ENCODE peak calls at places on chromosomes 5 and 9, in nine cellular contexts. L is cardiac muscle cell, H is mucosa of descending colon, P is heart left ventricle, G is retinal pigment epithelial cell, W is lower lobe of right lung, U is tibial nerve, Z is AG10803, S is dorsolateral prefrontal cortex. E is an unnamed sample.

GRCh38 chr9:84827248-84827786 is 157.8 kb downstream of the NTRK2 start:
- DNase-seq in P (no peak), H (no peak), S (no peak), Z (no peak), G (no peak), U (no peak), W (no peak), L (no peak), E (no peak)

GRCh38 chr5:2708132-2708531 is 43.3 kb downstream of the IRX2 start:
- DNase-seq in H (no peak), Z (no peak), U (no peak), L (no peak), P (no peak), S (no peak), G (no peak), W (no peak), E (no peak)

GRCh38 chr9:137294091-137294683 is 7.9 kb downstream of the NRARP start:
- DNase-seq in Z (no peak), S (no peak), G (no peak), L (no peak), W (no peak), H (peak), P (no peak), U (no peak), E (no peak)

GRCh38 chr9:133990366-133991210 is 1.5 kb downstream of the VAV2 start:
- DNase-seq in Z (peak), H (peak), L (peak), P (no peak), W (peak), G (peak), U (no peak), S (no peak), E (peak)

GRCh38 chr5:117547192-117547591 is 972.6 kb upstream of the SEMA6A start:
- DNase-seq in W (no peak), G (no peak), U (no peak), Z (no peak), P (no peak), S (no peak), L (no peak), H (no peak), E (no peak)

GRCh38 chr5:61254969-61255555 is 77.0 kb upstream of the ZSWIM6 start:
- DNase-seq in G (no peak), W (no peak), U (no peak), H (no peak), P (no peak), L (no peak), S (no peak), Z (no peak), E (no peak)

GRCh38 chr5:122192883-122193496 is 63.6 kb downstream of the ZNF474 start:
- DNase-seq in L (peak), W (no peak), P (peak), S (no peak), Z (peak), H (peak), G (peak), U (no peak), E (no peak)

GRCh38 chr5:76801159-76801802 is 17.5 kb upstream of the F2RL1 start:
- DNase-seq in L (no peak), U (no peak), H (no peak), S (no peak), Z (peak), P (peak), W (no peak), G (no peak), E (no peak)

GRCh38 chr9:135048758-135049284 is 38.6 kb upstream of the OLFM1 start:
- DNase-seq in Z (no peak), P (no peak), L (peak), W (peak), S (no peak), G (no peak), U (no peak), H (no peak), E (no peak)

GRCh38 chr5:55908804-55909203 is 57.6 kb downstream of the IL31RA start:
- DNase-seq in U (no peak), H (no peak), S (no peak), Z (peak), L (no peak), G (no peak), W (no peak), P (no peak), E (no peak)

GRCh38 chr5:95043234-95043633 is 241.7 kb downstream of the MCTP1 start:
- DNase-seq in Z (no peak), G (no peak), W (no peak), H (no peak), U (no peak), S (no peak), L (no peak), P (no peak), E (no peak)

GRCh38 chr5:122054266-122054665 is 23.8 kb downstream of the LOX start:
- DNase-seq in Z (no peak), S (no peak), U (no peak), L (no peak), H (no peak), G (no peak), W (no peak), P (no peak), E (no peak)

GRCh38 chr5:133081036-133081435 is 29.2 kb downstream of the HSPA4 start:
- DNase-seq in G (no peak), U (no peak), L (no peak), Z (no peak), H (no peak), S (no peak), W (no peak), P (no peak), E (no peak)

GRCh38 chr5:41776435-41776834 is 93.8 kb downstream of the OXCT1 start:
- DNase-seq in Z (peak), G (no peak), W (no peak), S (no peak), L (no peak), H (no peak), U (no peak), P (no peak), E (no peak)

GRCh38 chr9:81686614-81687520 is 2.5 kb downstream of the TLE1 start:
- DNase-seq in U (peak), Z (peak), H (peak), W (peak), P (peak), L (peak), S (peak), G (peak), E (peak)

GRCh38 chr5:132756542-132756941 is 9.3 kb downstream of the CCNI2 start:
- DNase-seq in S (no peak), L (no peak), Z (no peak), W (no peak), U (no peak), H (no peak), P (no peak), G (no peak), E (no peak)

GRCh38 chr9:133605856-133606721 is 3.1 kb downstream of the FAM163B start:
- DNase-seq in L (no peak), W (peak), H (no peak), S (no peak), G (no peak), U (no peak), P (no peak), Z (no peak), E (no peak)

GRCh38 chr5:130871346-130872086 is 293.5 kb downstream of the HINT1 start:
- DNase-seq in U (peak), S (no peak), W (no peak), G (no peak), Z (peak), P (peak), H (peak), L (peak), E (no peak)

GRCh38 chr5:38605610-38606009 is 49.2 kb upstream of the LIFR start:
- DNase-seq in W (no peak), L (no peak), H (no peak), P (no peak), Z (no peak), S (no peak), G (no peak), U (no peak), E (no peak)

GRCh38 chr9:137049544-137050449 is 3.8 kb upstream of the NPDC1 start:
- DNase-seq in L (peak), P (no peak), W (no peak), S (no peak), H (peak), Z (peak), G (no peak), U (no peak), E (peak)

GRCh38 chr5:43833966-43834365 is 231.0 kb downstream of the NNT start:
- DNase-seq in H (no peak), G (no peak), S (no peak), W (no peak), P (no peak), L (no peak), U (no peak), Z (no peak), E (no peak)

GRCh38 chr9:82819260-82819659 is 243.7 kb downstream of the RASEF start:
- DNase-seq in G (no peak), Z (no peak), S (no peak), W (no peak), U (no peak), P (no peak), L (no peak), H (no peak), E (no peak)

GRCh38 chr5:142295084-142295758 is 29.6 kb downstream of the SPRY4 start:
- DNase-seq in U (no peak), Z (no peak), S (no peak), W (no peak), L (no peak), H (no peak), G (no peak), P (peak), E (no peak)

GRCh38 chr5:53099546-53099945 is 10.0 kb downstream of the MOCS2 start:
- DNase-seq in U (no peak), W (no peak), Z (no peak), H (no peak), L (no peak), P (no peak), S (no peak), G (no peak), E (no peak)

GRCh38 chr5:3994635-3995034 is 399.0 kb downstream of the IRX1 start:
- DNase-seq in P (no peak), W (no peak), G (no peak), L (no peak), H (no peak), S (no peak), U (no peak), Z (no peak), E (no peak)

GRCh38 chr5:69007726-69008368 is 86.0 kb upstream of the SLC30A5 start:
- DNase-seq in Z (peak), L (peak), S (peak), P (peak), W (no peak), G (no peak), U (peak), H (peak), E (peak)

GRCh38 chr5:57302643-57303042 is 128.8 kb downstream of the GPBP1 start:
- DNase-seq in P (no peak), H (no peak), L (no peak), G (no peak), W (no peak), Z (peak), U (no peak), S (no peak), E (no peak)

GRCh38 chr5:123755587-123756324 is 243.8 kb downstream of the CSNK1G3 start:
- DNase-seq in P (no peak), Z (peak), W (no peak), L (no peak), H (no peak), G (no peak), S (no peak), U (no peak), E (no peak)

GRCh38 chr9:23379842-23380241 is 446.2 kb downstream of the ELAVL2 start:
- DNase-seq in G (no peak), S (no peak), W (no peak), U (no peak), P (no peak), H (peak), Z (no peak), L (no peak), E (no peak)

GRCh38 chr5:165057156-165057555 is 1551.7 kb downstream of the MAT2B start:
- DNase-seq in U (no peak), W (no peak), Z (no peak), H (no peak), G (peak), P (no peak), S (no peak), L (no peak), E (no peak)

GRCh38 chr9:136339173-136339957 is 12.0 kb downstream of the GPSM1 start:
- DNase-seq in H (peak), U (peak), L (peak), S (no peak), W (peak), P (no peak), Z (peak), G (peak), E (peak)

GRCh38 chr9:113219972-113220371 is 1.1 kb downstream of the FKBP15 start:
- DNase-seq in Z (peak), P (no peak), G (no peak), U (no peak), W (no peak), H (no peak), L (no peak), S (no peak), E (no peak)

GRCh38 chr9:125633116-125633743 is 73.8 kb downstream of the MAPKAP1 start:
- DNase-seq in U (no peak), H (no peak), W (no peak), P (no peak), G (no peak), Z (no peak), L (no peak), S (no peak), E (no peak)

GRCh38 chr5:60066502-60066901 is 173.0 kb upstream of the PDE4D start:
- DNase-seq in Z (no peak), H (no peak), G (peak), S (no peak), W (no peak), P (no peak), U (no peak), L (no peak), E (no peak)

GRCh38 chr5:12413585-12413984 is 509.3 kb upstream of the CTNND2 start:
- DNase-seq in S (no peak), P (no peak), W (no peak), H (no peak), L (no peak), U (no peak), G (no peak), Z (no peak), E (no peak)

GRCh38 chr5:116497648-116498047 is 77.0 kb downstream of the SEMA6A start:
- DNase-seq in L (no peak), P (no peak), U (no peak), H (no peak), W (no peak), Z (no peak), S (no peak), G (no peak), E (no peak)

GRCh38 chr9:14616188-14616982 is 76.8 kb downstream of the ZDHHC21 start:
- DNase-seq in L (peak), P (no peak), W (no peak), U (no peak), Z (peak), G (peak), H (peak), S (no peak), E (no peak)

GRCh38 chr9:5608298-5609254 is 20.3 kb upstream of the RIC1 start:
- DNase-seq in G (peak), W (no peak), Z (no peak), H (peak), S (no peak), P (no peak), U (no peak), L (no peak), E (no peak)

DNA sequence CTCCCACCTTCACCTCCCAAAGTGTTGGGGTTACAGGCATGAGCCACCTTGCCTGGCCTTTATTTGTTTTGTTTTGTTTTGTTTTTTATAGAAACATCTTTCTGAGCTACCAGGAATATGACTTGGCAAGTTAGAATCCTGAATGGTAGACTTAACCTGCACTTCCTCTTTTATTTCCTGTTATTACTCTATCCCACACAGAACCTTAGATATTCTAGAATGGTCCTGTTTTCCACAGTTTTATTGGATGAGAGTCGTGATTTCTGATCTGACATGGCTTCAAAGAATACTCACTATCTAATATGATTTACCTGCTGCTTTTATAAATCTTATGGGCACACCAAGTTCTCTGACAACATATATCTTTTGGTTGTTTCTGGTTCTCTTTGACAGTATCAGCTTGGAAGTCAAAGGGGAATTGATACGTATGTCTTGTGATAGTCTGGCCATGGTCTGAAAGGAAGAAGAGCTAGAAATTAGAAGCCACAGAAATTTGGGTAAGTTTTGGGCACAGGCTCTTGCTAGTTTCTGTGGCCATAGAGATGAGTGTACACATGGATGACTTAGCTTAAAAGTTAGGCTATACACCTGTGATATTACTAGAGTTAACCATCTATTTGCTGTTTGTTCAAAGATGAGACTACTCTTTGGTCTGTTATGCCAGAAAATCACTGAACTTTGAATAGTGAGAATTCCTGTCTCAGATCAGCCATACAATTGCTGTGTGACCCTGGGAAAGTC is 4.7 kb upstream of the PANK3 start:
- DNase-seq in U (no peak), H (no peak), G (no peak), Z (no peak), W (no peak), L (no peak), S (no peak), P (no peak), E (no peak)
- TF ChIP-seq CTCF in U (no peak), H (no peak), G (no peak), Z (no peak), W (no peak), L (no peak), S (no peak), P (no peak), E (no peak)

GRCh38 chr9:4143951-4144717 is 155.7 kb downstream of the GLIS3 start:
- DNase-seq in W (no peak), L (no peak), S (no peak), H (no peak), P (no peak), U (no peak), G (no peak), Z (peak), E (no peak)
- TF ChIP-seq CTCF in W (no peak), L (no peak), S (no peak), H (no peak), P (no peak), U (no peak), G (no peak), Z (no peak), E (no peak)

DNA sequence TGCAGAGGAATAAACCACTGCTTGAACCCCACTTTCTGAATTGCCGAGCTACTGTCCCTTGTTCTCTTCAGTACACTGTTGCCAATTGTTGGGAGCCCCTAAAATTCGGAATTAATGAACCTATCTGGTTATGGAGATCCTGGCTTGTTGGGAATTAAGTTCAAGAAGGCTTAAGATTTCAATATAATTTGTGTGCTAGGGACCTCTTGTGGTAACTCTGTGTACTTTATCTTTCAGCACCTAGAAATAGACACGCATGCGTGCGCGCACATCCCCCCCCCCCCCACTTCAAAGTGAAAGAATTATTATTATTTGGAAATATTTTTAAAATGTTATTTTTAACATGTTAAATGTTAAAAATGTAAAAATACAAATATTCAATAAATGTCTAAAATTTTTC is 53.3 kb upstream of the FAM169A start:
- DNase-seq in G (no peak), U (no peak), P (no peak), L (peak), Z (peak), S (no peak), H (no peak), W (no peak), E (no peak)
- TF ChIP-seq CTCF in G (peak), U (peak), P (peak), L (peak), Z (peak), S (peak), H (peak), W (peak), E (no peak)

DNA sequence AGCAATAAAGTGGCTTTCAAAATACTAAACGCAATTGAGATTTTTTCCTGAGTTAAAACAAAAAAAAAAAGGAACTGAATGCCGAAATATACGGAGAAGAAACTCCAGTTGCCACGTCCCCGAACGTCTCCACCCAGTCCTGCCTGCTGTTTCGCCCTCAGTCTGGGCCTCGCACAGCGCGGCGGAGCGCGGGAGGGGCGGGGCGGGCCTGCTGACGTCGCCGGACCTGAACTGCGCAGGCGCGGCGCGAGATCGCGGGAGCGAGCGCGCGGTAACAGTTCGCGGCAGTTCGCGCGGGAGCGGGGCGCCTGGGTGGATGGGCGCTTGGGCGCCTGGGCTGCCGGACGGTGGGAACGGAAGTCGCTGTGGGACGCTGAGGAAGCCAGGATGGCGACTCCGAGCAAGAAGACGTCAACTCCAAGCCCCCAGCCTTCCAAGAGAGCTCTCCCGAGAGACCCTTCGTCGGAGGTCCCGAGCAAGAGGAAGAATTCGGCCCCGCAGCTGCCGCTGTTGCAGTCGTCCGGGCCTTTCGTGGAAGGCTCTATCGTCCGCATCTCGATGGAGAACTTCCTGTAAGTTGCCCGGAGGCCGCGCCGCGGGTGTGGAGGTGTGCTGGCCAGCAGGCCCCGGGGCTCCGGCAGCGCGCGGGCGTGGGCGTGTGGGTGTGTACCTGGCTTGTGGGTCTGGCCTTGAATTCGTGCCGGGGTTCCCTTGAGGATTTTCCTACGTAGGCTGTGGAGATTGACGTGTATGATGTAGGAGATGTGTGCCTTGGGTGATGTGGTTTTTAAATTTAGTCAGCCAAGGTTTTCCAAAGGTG is at the start of gene SMC5:
- DNase-seq in U (peak), G (no peak), S (peak), L (peak), P (peak), Z (peak), H (peak), W (peak), E (peak)
- TF ChIP-seq CTCF in U (peak), G (no peak), S (peak), L (no peak), P (no peak), Z (no peak), H (no peak), W (no peak), E (no peak)

GRCh38 chr9:92603990-92604389 is 65.9 kb downstream of the IPPK start:
- DNase-seq in L (no peak), P (no peak), G (no peak), W (no peak), H (no peak), U (no peak), Z (no peak), S (no peak), E (no peak)
- TF ChIP-seq CTCF in L (no peak), P (no peak), G (no peak), W (no peak), H (no peak), U (no peak), Z (no peak), S (no peak), E (no peak)

GRCh38 chr5:78659114-78659513 is 10.5 kb upstream of the LHFPL2 start:
- DNase-seq in P (peak), U (no peak), L (no peak), Z (no peak), S (no peak), G (no peak), W (no peak), H (no peak), E (no peak)
- TF ChIP-seq CTCF in P (no peak), U (no peak), L (no peak), Z (no peak), S (no peak), G (no peak), W (no peak), H (no peak), E (no peak)

E was measured in omental fat pad.